ENCODE peak calls at places on chromosomes 1 and 21, in four cellular contexts. C is cardiac muscle cell, L is colonic mucosa, Q is lower lobe of right lung. G is an unnamed sample.

GRCh38 chr1:200258447-200259375 is 151.1 kb downstream of the ZNF281 start:
- DNase-seq in Q (no peak), L (no peak), C (no peak), G (no peak)

GRCh38 chr1:3323021-3323790 is 131.3 kb upstream of the ARHGEF16 start:
- DNase-seq in L (peak; percentile 74), C (no peak), Q (peak; percentile 84), G (no peak)

GRCh38 chr21:44475266-44475665 is 20.0 kb downstream of the LRRC3 start:
- DNase-seq in Q (no peak), L (no peak), C (no peak), G (no peak)

GRCh38 chr21:30216041-30216723 is at the start of gene CLDN8:
- DNase-seq in Q (peak; percentile 50), C (no peak), L (peak; percentile 77), G (peak; percentile 41)

GRCh38 chr1:57761628-57762027 is 337.8 kb upstream of the DAB1 start:
- DNase-seq in C (peak; percentile 66), Q (no peak), L (no peak), G (no peak)

GRCh38 chr1:32892368-32893197 is 6.3 kb downstream of the HPCA start:
- DNase-seq in L (peak; percentile 54), Q (no peak), C (peak; percentile 51), G (no peak)

GRCh38 chr1:43999455-43999854 is 8.1 kb downstream of the CCDC24 start:
- DNase-seq in C (no peak), Q (no peak), L (no peak), G (no peak)

GRCh38 chr1:2033165-2033564 is 14.0 kb downstream of the GABRD start:
- DNase-seq in Q (no peak), C (no peak), L (no peak), G (no peak)

GRCh38 chr1:165632152-165632469 is 1.1 kb downstream of the MGST3 start:
- DNase-seq in Q (no peak), C (peak; percentile 11), L (peak; percentile 72), G (no peak)

GRCh38 chr1:109630081-109630880 is 10.6 kb downstream of the AMPD2 start:
- DNase-seq in C (peak; percentile 45), L (peak; percentile 21), Q (no peak), G (no peak)

GRCh38 chr21:45073301-45074047 is 906 bp upstream of the ADARB1 start:
- DNase-seq in L (peak; percentile 38), Q (no peak), C (peak; percentile 59), G (no peak)

GRCh38 chr21:36773111-36773510 is 74.2 kb downstream of the SIM2 start:
- DNase-seq in L (peak; percentile 80), Q (peak; percentile 72), C (no peak), G (peak; percentile 34)

GRCh38 chr1:18836654-18837053 is 22.8 kb downstream of the TAS1R2 start:
- DNase-seq in L (no peak), C (no peak), Q (no peak), G (no peak)

GRCh38 chr1:235588916-235589515 is 60.6 kb downstream of the GNG4 start:
- DNase-seq in L (no peak), Q (no peak), C (no peak), G (peak; percentile 34)

GRCh38 chr1:8880068-8880676 is 1.7 kb upstream of the ENO1 start:
- DNase-seq in L (peak; percentile 74), C (no peak), Q (no peak), G (no peak)

GRCh38 chr1:27491748-27492700 is 2.1 kb upstream of the WASF2 start:
- DNase-seq in L (no peak), C (no peak), Q (peak; percentile 45), G (no peak)

GRCh38 chr1:226248091-226248490 is 24.6 kb downstream of the MIXL1 start:
- DNase-seq in L (no peak), C (no peak), Q (no peak), G (no peak)

GRCh38 chr1:66644331-66644730 is 107.9 kb upstream of the DYNLT5 start:
- DNase-seq in Q (no peak), C (no peak), L (no peak), G (no peak)

GRCh38 chr1:242432491-242433095 is 91.9 kb downstream of the PLD5 start:
- DNase-seq in C (no peak), L (no peak), Q (no peak), G (no peak)

GRCh38 chr1:190176776-190177175 is 300.9 kb downstream of the BRINP3 start:
- DNase-seq in C (no peak), L (no peak), Q (no peak), G (no peak)

GRCh38 chr1:116915182-116915611 is 5.5 kb downstream of the PTGFRN start:
- DNase-seq in C (peak; percentile 27), L (peak; percentile 81), Q (no peak), G (no peak)

GRCh38 chr1:93575586-93576271 is 105.9 kb downstream of the BCAR3 start:
- DNase-seq in L (no peak), C (no peak), Q (no peak), G (no peak)

GRCh38 chr1:64539808-64540207 is 69.9 kb downstream of the CACHD1 start:
- DNase-seq in Q (peak; percentile 60), C (peak; percentile 74), L (peak; percentile 48), G (no peak)

GRCh38 chr1:18599096-18599495 is 31.6 kb upstream of the PAX7 start:
- DNase-seq in L (peak; percentile 33), C (no peak), Q (no peak), G (no peak)

GRCh38 chr1:185645686-185646085 is 88.5 kb upstream of the HMCN1 start:
- DNase-seq in C (no peak), L (no peak), Q (no peak), G (no peak)

GRCh38 chr1:199691540-199691939 is 336.0 kb upstream of the NR5A2 start:
- DNase-seq in Q (no peak), C (no peak), L (no peak), G (no peak)

GRCh38 chr1:114756009-114756892 is 1.5 kb downstream of the CSDE1 start:
- DNase-seq in Q (no peak), C (no peak), L (no peak), G (no peak)

GRCh38 chr21:42377211-42377950 is 11.0 kb upstream of the TFF1 start:
- DNase-seq in Q (peak; percentile 4), L (no peak), C (no peak), G (no peak)

GRCh38 chr1:18343646-18344045 is 137.1 kb upstream of the KLHDC7A start:
- DNase-seq in Q (no peak), L (no peak), C (no peak), G (no peak)

GRCh38 chr1:219174672-219175564 is 1.2 kb downstream of the LYPLAL1 start:
- DNase-seq in L (peak; percentile 19), C (peak; percentile 23), Q (no peak), G (peak; percentile 29)

GRCh38 chr1:247845011-247845692 is 3.5 kb upstream of the OR11L1 start:
- DNase-seq in L (no peak), C (no peak), Q (no peak), G (no peak)

GRCh38 chr1:63523738-63524137 is 413 bp downstream of the EFCAB7 start:
- DNase-seq in Q (no peak), C (peak; percentile 23), L (peak; percentile 22), G (no peak)

GRCh38 chr1:113874017-113874879 is 2.7 kb upstream of the PTPN22 start:
- DNase-seq in Q (no peak), L (peak; percentile 50), C (no peak), G (peak; percentile 43)

GRCh38 chr1:115898020-115898419 is 57.1 kb upstream of the NHLH2 start:
- DNase-seq in C (no peak), L (no peak), Q (no peak), G (no peak)

GRCh38 chr1:2821970-2822620 is 20.6 kb upstream of the TTC34 start:
- DNase-seq in C (no peak), Q (peak; percentile 61), L (peak; percentile 22), G (no peak)

GRCh38 chr1:182054698-182055326 is 6.7 kb downstream of the ZNF648 start:
- DNase-seq in C (peak; percentile 36), L (peak; percentile 73), Q (no peak), G (no peak)

GRCh38 chr1:89865498-89866385 is 44.9 kb downstream of the LRRC8D start:
- DNase-seq in L (no peak), Q (no peak), C (no peak), G (peak; percentile 12)

GRCh38 chr1:1156140-1157032 is 17.3 kb upstream of the TTLL10 start:
- DNase-seq in C (no peak), Q (no peak), L (no peak), G (no peak)

GRCh38 chr1:232378266-232379041 is 251.5 kb downstream of the SIPA1L2 start:
- DNase-seq in Q (no peak), L (no peak), C (peak; percentile 5), G (no peak)

GRCh38 chr1:232380131-232380530 is 249.8 kb downstream of the SIPA1L2 start:
- DNase-seq in C (no peak), L (no peak), Q (no peak), G (no peak)

GRCh38 chr1:232376632-232377493 is 253.1 kb downstream of the SIPA1L2 start:
- DNase-seq in L (no peak), C (no peak), Q (no peak), G (no peak)

GRCh38 chr1:232380556-232380955 is 249.4 kb downstream of the SIPA1L2 start:
- DNase-seq in Q (no peak), L (no peak), C (no peak), G (no peak)

GRCh38 chr1:232377494-232377770 is 252.5 kb downstream of the SIPA1L2 start:
- DNase-seq in C (no peak), Q (no peak), L (peak; percentile 42), G (no peak)
- H3K27ac ChIP-seq in C (no peak overlapping the region), Q (no peak overlapping the region), L (no peak overlapping the region), G (no peak overlapping the region)

GRCh38 chr21:16011719-16012118 is 281.9 kb downstream of the USP25 start:
- DNase-seq in Q (no peak), C (no peak), L (no peak), G (no peak)
- H3K27ac ChIP-seq in Q (no peak overlapping the region), C (no peak overlapping the region), L (no peak overlapping the region), G (no peak overlapping the region)

GRCh38 chr1:155137129-155137528 is 1.5 kb downstream of the SLC50A1 start:
- DNase-seq in Q (no peak), C (no peak), L (no peak), G (no peak)

GRCh38 chr1:155136728-155137127 is 1.1 kb downstream of the SLC50A1 start:
- DNase-seq in C (no peak), Q (no peak), L (peak; percentile 68), G (no peak)

GRCh38 chr1:155139895-155140629 is at the start of gene DPM3:
- DNase-seq in C (peak; percentile 88), Q (peak; percentile 95), L (peak; percentile 95), G (no peak)

GRCh38 chr1:155135416-155136197 is at the start of gene SLC50A1:
- DNase-seq in Q (peak; percentile 97), C (peak; percentile 98), L (peak; percentile 95), G (peak; percentile 78)

GRCh38 chr1:155137550-155137949 is 1.9 kb downstream of the SLC50A1 start:
- DNase-seq in C (no peak), Q (no peak), L (no peak), G (no peak)
- H3K27ac ChIP-seq in C (no peak overlapping the region), Q (no peak overlapping the region), L (peak overlapping the region; percentile 98), G (no peak overlapping the region)

DNA sequence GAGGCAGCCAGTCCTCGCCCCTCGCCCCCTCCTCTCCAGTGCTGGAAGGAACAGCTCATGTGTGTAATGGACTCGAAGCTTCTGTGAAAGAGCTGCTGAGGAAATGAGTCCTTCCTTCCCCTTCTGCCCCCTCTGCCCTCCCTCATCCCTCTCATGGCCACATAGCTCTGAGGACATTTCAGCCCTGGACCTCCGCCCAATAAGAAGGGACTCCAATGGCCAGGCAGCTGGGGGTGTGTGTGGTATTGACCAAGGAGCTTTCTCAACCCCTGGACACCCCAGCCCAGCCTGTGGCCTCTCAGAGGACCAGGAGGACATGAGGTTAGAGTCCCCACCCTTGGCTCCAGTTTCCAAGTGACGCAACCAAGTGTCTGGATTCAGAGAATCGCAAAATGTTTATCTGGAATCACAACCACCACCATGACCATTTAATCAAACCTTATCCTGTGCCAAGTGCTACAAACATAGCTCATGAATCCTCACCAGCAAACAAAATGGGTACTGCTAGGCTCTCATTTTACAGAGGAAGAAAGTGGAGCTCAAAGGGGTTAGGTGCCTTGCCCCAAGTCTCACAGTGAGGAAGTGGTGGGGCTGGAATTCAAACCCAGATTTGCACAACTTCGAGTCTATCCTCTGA is 47.8 kb upstream of the ECE1 start:
- DNase-seq in C (no peak), L (peak; percentile 77), Q (peak; percentile 88), G (no peak)
- H3K27ac ChIP-seq in C (peak overlapping the region; percentile 2), L (peak overlapping the region; percentile 81), Q (peak overlapping the region; percentile 73), G (no peak overlapping the region)

G was measured in epithelial cell of prostate.